ENCODE peak calls at places on chromosomes 1 and 21, in ten cellular contexts. I, Z, S, Q, Y, U, E, R, O and H are unnamed samples.

GRCh38 chr1:27887215-27888035 is 15.1 kb downstream of the THEMIS2 start:
- DNase-seq in R (no peak), E (no peak), S (no peak), U (no peak), Y (no peak), O (no peak), Q (no peak), Z (no peak), I (no peak), H (no peak)

GRCh38 chr1:166166701-166167394 is at the start of gene FAM78B:
- DNase-seq in I (peak), Z (peak), R (peak), E (peak), S (no peak), O (peak), Y (peak), Q (no peak), U (peak), H (no peak)

GRCh38 chr1:62746086-62746808 is 37.7 kb upstream of the ATG4C start:
- DNase-seq in Y (peak), Q (peak), I (peak), Z (no peak), S (peak), O (peak), R (peak), E (peak), U (peak), H (peak)

GRCh38 chr1:203172184-203173115 is 3.2 kb downstream of the MYBPH start:
- DNase-seq in Y (peak), U (peak), R (peak), E (peak), I (peak), Z (peak), O (peak), S (peak), Q (peak), H (peak)

GRCh38 chr1:11550664-11551283 is 71.8 kb downstream of the DISP3 start:
- DNase-seq in R (no peak), U (no peak), E (peak), S (peak), I (peak), O (peak), Q (peak), Z (peak), Y (peak), H (peak)

GRCh38 chr1:160997323-160998038 is 23.5 kb downstream of the F11R start:
- DNase-seq in Z (no peak), E (peak), Q (no peak), S (peak), O (peak), R (no peak), Y (no peak), I (peak), U (no peak), H (peak)

GRCh38 chr21:25658427-25658980 is 19.4 kb downstream of the JAM2 start:
- DNase-seq in U (no peak), Z (no peak), S (no peak), R (no peak), Q (no peak), Y (no peak), E (no peak), I (no peak), O (no peak), H (no peak)

GRCh38 chr1:157088607-157089006 is 11.0 kb downstream of the ETV3L start:
- DNase-seq in Q (no peak), Z (no peak), E (no peak), Y (no peak), O (no peak), R (no peak), I (no peak), S (no peak), U (no peak), H (no peak)

GRCh38 chr1:161071886-161072371 is 2.2 kb upstream of the ARHGAP30 start:
- DNase-seq in Q (peak), I (peak), O (peak), Y (no peak), U (peak), Z (no peak), E (peak), R (no peak), S (no peak), H (peak)

GRCh38 chr1:154342132-154342531 is 16.8 kb downstream of the ATP8B2 start:
- DNase-seq in Q (no peak), R (no peak), Z (no peak), Y (no peak), O (no peak), U (no peak), I (no peak), S (no peak), E (no peak), H (no peak)

GRCh38 chr1:191668525-191668924 is 489.7 kb upstream of the RGS18 start:
- DNase-seq in S (no peak), Q (no peak), Y (no peak), R (no peak), E (no peak), O (no peak), U (no peak), I (no peak), Z (no peak), H (no peak)

GRCh38 chr1:182389619-182390047 is 2.0 kb downstream of the GLUL start:
- DNase-seq in R (no peak), Z (no peak), E (no peak), I (no peak), Q (no peak), O (peak), U (no peak), S (no peak), Y (no peak), H (no peak)

GRCh38 chr1:230137328-230137815 is 70.3 kb downstream of the GALNT2 start:
- DNase-seq in Q (no peak), Z (no peak), O (no peak), I (no peak), E (peak), R (no peak), U (no peak), S (no peak), Y (no peak), H (no peak)

GRCh38 chr1:223628233-223628632 is 37.3 kb downstream of the CAPN8 start:
- DNase-seq in Y (no peak), Q (peak), I (peak), U (peak), O (peak), E (peak), S (no peak), R (peak), Z (no peak), H (peak)

GRCh38 chr1:211874521-211875347 is 44.2 kb upstream of the LPGAT1 start:
- DNase-seq in O (no peak), S (no peak), Q (no peak), Z (no peak), I (no peak), U (no peak), R (peak), Y (no peak), E (no peak), H (no peak)

GRCh38 chr1:180981596-180982387 is 40.9 kb downstream of the STX6 start:
- DNase-seq in Y (no peak), S (no peak), U (no peak), Z (no peak), O (no peak), E (no peak), Q (no peak), I (no peak), R (no peak), H (no peak)

GRCh38 chr1:15137807-15138206 is 15.7 kb upstream of the TMEM51 start:
- DNase-seq in Z (no peak), O (no peak), S (no peak), R (no peak), U (no peak), Y (peak), I (no peak), E (no peak), Q (no peak), H (no peak)

GRCh38 chr1:165598676-165599059 is 32.4 kb upstream of the MGST3 start:
- DNase-seq in I (no peak), O (no peak), Z (no peak), U (peak), R (peak), E (no peak), Q (no peak), Y (no peak), S (no peak), H (no peak)

GRCh38 chr1:31244326-31244725 is 4.6 kb upstream of the NKAIN1 start:
- DNase-seq in O (peak), U (no peak), E (no peak), R (no peak), I (peak), S (no peak), Z (no peak), Q (no peak), Y (peak), H (peak)

GRCh38 chr1:94240822-94241221 is 3.4 kb upstream of the ARHGAP29 start:
- DNase-seq in S (no peak), I (no peak), Z (no peak), O (peak), E (no peak), Y (no peak), U (no peak), R (peak), Q (no peak), H (no peak)

GRCh38 chr1:59072017-59072947 is 224.6 kb upstream of the FGGY start:
- DNase-seq in Z (no peak), Y (no peak), I (no peak), O (peak), U (peak), Q (no peak), R (no peak), S (no peak), E (no peak), H (no peak)

GRCh38 chr1:87980494-87980893 is 651.8 kb downstream of the LMO4 start:
- DNase-seq in R (no peak), Y (no peak), U (no peak), Z (no peak), E (no peak), S (no peak), O (no peak), I (no peak), Q (no peak), H (no peak)

GRCh38 chr1:147665521-147665920 is 4.8 kb downstream of the ACP6 start:
- DNase-seq in Y (no peak), O (no peak), R (no peak), Z (no peak), Q (no peak), E (no peak), U (no peak), I (no peak), S (no peak), H (no peak)

GRCh38 chr1:174786760-174787159 is 213.0 kb upstream of the CACYBP start:
- DNase-seq in Q (no peak), Y (no peak), I (no peak), S (no peak), U (no peak), O (no peak), R (no peak), Z (no peak), E (no peak), H (no peak)

GRCh38 chr1:27528701-27529637 is 39.0 kb upstream of the WASF2 start:
- DNase-seq in Y (no peak), E (peak), R (peak), Z (peak), U (peak), O (peak), I (peak), Q (no peak), S (no peak), H (peak)

GRCh38 chr21:26405735-26406361 is 167.2 kb downstream of the CYYR1 start:
- DNase-seq in U (no peak), R (no peak), I (peak), Q (peak), Z (no peak), S (no peak), O (peak), E (peak), Y (peak), H (peak)

GRCh38 chr1:98323396-98323795 is 338.1 kb upstream of the SNX7 start:
- DNase-seq in E (peak), Y (peak), Q (no peak), I (peak), U (no peak), S (no peak), R (no peak), Z (no peak), O (peak), H (peak)

GRCh38 chr21:45514311-45515021 is 27.8 kb downstream of the SLC19A1 start:
- DNase-seq in Q (no peak), O (no peak), Y (no peak), I (no peak), Z (no peak), U (no peak), R (no peak), S (no peak), E (no peak), H (no peak)

GRCh38 chr1:48552420-48552819 is 80.4 kb upstream of the SPATA6 start:
- DNase-seq in Q (no peak), Y (no peak), U (no peak), E (no peak), Z (no peak), I (no peak), R (peak), S (no peak), O (no peak), H (no peak)

GRCh38 chr21:32742470-32742869 is 14.7 kb upstream of the SYNJ1 start:
- DNase-seq in Z (no peak), U (no peak), I (no peak), Y (no peak), R (no peak), S (no peak), O (no peak), Q (no peak), E (no peak), H (no peak)

GRCh38 chr21:22890656-22891055 is 1892.4 kb downstream of the NCAM2 start:
- DNase-seq in Y (no peak), O (no peak), Q (no peak), U (no peak), R (no peak), E (no peak), Z (no peak), S (no peak), I (no peak), H (no peak)

GRCh38 chr1:96364576-96364975 is 357.0 kb upstream of the PTBP2 start:
- DNase-seq in Y (no peak), U (no peak), Q (no peak), O (peak), E (no peak), S (no peak), R (no peak), Z (no peak), I (peak), H (no peak)

GRCh38 chr1:86537928-86538695 is 8.8 kb upstream of the CLCA4 start:
- DNase-seq in Y (no peak), R (no peak), E (no peak), Z (no peak), O (peak), S (no peak), U (no peak), Q (no peak), I (peak), H (no peak)

GRCh38 chr21:39011911-39012310 is 171.3 kb downstream of the PSMG1 start:
- DNase-seq in S (no peak), U (no peak), Q (no peak), Y (no peak), O (no peak), Z (no peak), E (no peak), R (no peak), I (no peak), H (no peak)

GRCh38 chr1:91026777-91027176 is 4.9 kb upstream of the ZNF644 start:
- DNase-seq in Q (peak), I (no peak), S (no peak), E (no peak), U (no peak), Z (no peak), R (no peak), O (peak), Y (no peak), H (no peak)

GRCh38 chr1:36585760-36586072 is 103.0 kb upstream of the CSF3R start:
- DNase-seq in Y (no peak), R (no peak), Z (no peak), O (no peak), Q (no peak), I (no peak), S (no peak), U (peak), E (no peak), H (no peak)

GRCh38 chr1:114173704-114174103 is 20.0 kb upstream of the SYT6 start:
- DNase-seq in S (no peak), Z (no peak), U (no peak), Q (no peak), I (no peak), O (no peak), Y (no peak), E (no peak), R (no peak), H (no peak)